ENCODE peak calls at places on chromosome 10, in nine cellular contexts. K is cardiac muscle cell, T is ascending aorta, U is fibroblast of lung, N is testis, L is HepG2, Q is MM.1S, J is GM23338, Z is uterus. W is an unnamed sample.

GRCh38 chr10:5465976-5466450 is 33.4 kb downstream of the CALML5 start:
- DNase-seq in K (no peak), T (no peak), U (no peak), N (no peak), L (no peak), Q (no peak), J (peak; percentile 28), Z (no peak), W (no peak)

GRCh38 chr10:43137701-43137970 is 609 bp upstream of the CSGALNACT2 start:
- DNase-seq in K (peak; percentile 78), T (no peak), U (peak; percentile 72), N (peak; percentile 60), L (peak; percentile 18), Q (peak; percentile 31), J (peak; percentile 67), Z (peak; percentile 56), W (no peak)

GRCh38 chr10:104485632-104486031 is 132.0 kb downstream of the CFAP58 start:
- DNase-seq in K (no peak), T (no peak), U (no peak), N (no peak), L (no peak), Q (no peak), J (peak; percentile 72), Z (no peak), W (no peak)

GRCh38 chr10:22833781-22834180 is 94.1 kb upstream of the ARMC3 start:
- DNase-seq in K (no peak), T (no peak), U (no peak), N (no peak), L (no peak), Q (no peak), J (no peak), Z (no peak), W (no peak)

GRCh38 chr10:51462076-51462779 is 237.2 kb downstream of the CSTF2T start:
- DNase-seq in K (no peak), T (no peak), U (peak; percentile 43), N (no peak), L (no peak), Q (no peak), J (no peak), Z (no peak), W (peak; percentile 62)

GRCh38 chr10:119701861-119702260 is 24.0 kb upstream of the INPP5F start:
- DNase-seq in K (no peak), T (no peak), U (peak; percentile 55), N (no peak), L (peak; percentile 15), Q (no peak), J (peak; percentile 20), Z (no peak), W (peak; percentile 57)

GRCh38 chr10:70115948-70116682 is 16.5 kb downstream of the AIFM2 start:
- DNase-seq in K (peak; percentile 79), T (no peak), U (peak; percentile 16), N (peak; percentile 75), L (peak; percentile 59), Q (peak; percentile 47), J (peak; percentile 84), Z (peak; percentile 60), W (peak; percentile 19)

GRCh38 chr10:110637558-110638053 is 6.5 kb upstream of the RBM20 start:
- DNase-seq in K (peak; percentile 42), T (no peak), U (no peak), N (no peak), L (no peak), Q (no peak), J (peak; percentile 56), Z (no peak), W (no peak)

GRCh38 chr10:31274310-31274709 is 44.7 kb upstream of the ZEB1 start:
- DNase-seq in K (no peak), T (no peak), U (no peak), N (no peak), L (no peak), Q (no peak), J (no peak), Z (no peak), W (peak; percentile 13)

GRCh38 chr10:23535381-23535780 is 96.5 kb downstream of the OTUD1 start:
- DNase-seq in K (no peak), T (no peak), U (no peak), N (no peak), L (no peak), Q (no peak), J (peak; percentile 11), Z (no peak), W (peak; percentile 21)

GRCh38 chr10:51023611-51024010 is 50.7 kb upstream of the PRKG1 start:
- DNase-seq in K (no peak), T (no peak), U (no peak), N (no peak), L (no peak), Q (no peak), J (no peak), Z (no peak), W (no peak)

GRCh38 chr10:104680467-104681401 is 39.6 kb downstream of the SORCS3 start:
- DNase-seq in K (peak; percentile 58), T (no peak), U (peak; percentile 3), N (peak; percentile 57), L (no peak), Q (no peak), J (peak; percentile 70), Z (no peak), W (peak; percentile 22)

GRCh38 chr10:21021843-21022594 is 124.9 kb upstream of the NEBL start:
- DNase-seq in K (peak; percentile 47), T (no peak), U (no peak), N (no peak), L (peak; percentile 44), Q (no peak), J (peak; percentile 66), Z (no peak), W (peak; percentile 19)
- TF ChIP-seq CTCF in K (peak; percentile 14), T (no peak), U (no peak), N (no peak), L (peak; percentile 26), Q (peak; percentile 42), J (peak; percentile 30), Z (no peak), W (peak; percentile 29)

DNA sequence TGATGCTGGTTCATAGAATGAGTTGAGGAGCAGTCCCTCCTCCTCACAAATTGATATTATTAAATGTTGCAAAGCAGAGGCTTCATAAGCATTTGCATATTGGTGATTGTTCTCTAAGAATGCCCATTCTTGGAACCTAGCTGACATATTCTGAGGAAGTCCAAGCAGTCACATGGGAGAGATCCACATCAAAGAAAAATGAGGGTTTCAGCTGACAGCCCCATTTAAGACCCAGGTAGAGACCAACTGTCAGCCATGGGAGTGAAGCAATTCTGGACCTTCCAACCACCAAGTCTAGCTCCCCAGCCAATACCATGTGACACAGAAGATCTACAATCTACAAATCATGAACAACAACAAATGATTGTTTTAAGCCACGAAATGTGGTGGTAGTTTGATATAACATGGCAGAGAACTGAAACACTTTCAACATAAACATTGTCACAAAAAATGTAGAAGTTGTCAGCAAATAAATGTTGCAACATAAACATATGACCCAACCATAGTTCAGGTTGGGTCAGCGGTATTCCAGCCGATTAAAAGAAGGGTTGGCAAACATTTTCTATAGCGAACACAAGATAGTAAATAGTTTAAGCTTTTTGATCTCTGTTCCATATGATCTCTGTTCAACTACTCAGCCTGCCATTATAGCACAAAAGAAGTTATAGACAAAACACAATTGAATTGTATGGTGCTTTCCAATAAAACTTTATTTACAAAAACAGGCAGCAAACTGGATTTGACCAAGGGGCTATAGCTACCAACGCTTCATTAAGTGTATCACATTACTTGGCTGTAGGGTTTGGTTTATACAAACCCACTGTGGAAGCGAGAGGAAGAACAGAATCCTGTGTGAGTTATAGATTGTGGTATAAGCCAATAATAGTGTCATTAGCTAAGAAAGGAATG is 41.4 kb upstream of the MPP7 start:
- DNase-seq in K (no peak), T (no peak), U (no peak), N (no peak), L (peak; percentile 37), Q (no peak), J (no peak), Z (no peak), W (no peak)
- H3K4me3 ChIP-seq in K (no peak overlapping the region), T (no peak overlapping the region), U (no peak overlapping the region), N (no peak overlapping the region), L (no peak overlapping the region), Q (no peak overlapping the region), J (no peak overlapping the region), Z (no peak overlapping the region), W (no peak overlapping the region)

DNA sequence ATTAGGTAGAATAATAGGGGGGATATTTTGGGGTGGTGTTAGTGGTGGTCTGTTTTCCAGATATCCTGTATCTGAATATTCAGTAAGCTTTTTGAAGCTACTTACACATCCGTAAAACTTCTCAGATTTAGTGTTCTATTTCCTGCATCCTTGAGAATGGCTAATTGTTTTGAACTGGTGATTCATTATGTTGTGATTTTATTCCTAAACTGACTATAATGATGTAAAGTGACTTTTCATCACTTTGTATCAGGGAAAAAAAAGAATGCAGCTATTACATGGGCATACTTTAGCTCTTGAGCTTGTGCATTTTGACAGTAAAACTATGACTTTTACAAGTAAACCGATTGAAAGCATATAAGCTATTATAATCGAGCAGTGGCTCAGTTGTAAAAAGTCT is 18.2 kb downstream of the WAC start:
- DNase-seq in K (no peak), T (no peak), U (no peak), N (no peak), L (no peak), Q (no peak), J (no peak), Z (no peak), W (peak; percentile 15)
- H3K36me3 ChIP-seq in K (peaks cover 32% of the 10 kb centered on the region), T (peaks cover 21% of the 10 kb centered on the region), U (peaks cover 1% of the 10 kb centered on the region), N (no peaks in the 10 kb centered on the region), L (peaks cover 53% of the 10 kb centered on the region), Q (peaks cover 6% of the 10 kb centered on the region), J (peaks cover 8% of the 10 kb centered on the region), Z (no peaks in the 10 kb centered on the region), W (peaks cover 1% of the 10 kb centered on the region)

GRCh38 chr10:108913300-108913699 is 1010.0 kb downstream of the XPNPEP1 start:
- DNase-seq in K (no peak), T (no peak), U (no peak), N (no peak), L (no peak), Q (no peak), J (peak; percentile 35), Z (no peak), W (peak; percentile 0)

GRCh38 chr10:108911814-108912541 is 1011.3 kb downstream of the XPNPEP1 start:
- DNase-seq in K (no peak), T (no peak), U (peak; percentile 75), N (peak; percentile 86), L (peak; percentile 3), Q (no peak), J (peak; percentile 97), Z (peak; percentile 61), W (peak; percentile 29)
- TF ChIP-seq CTCF in K (peak; percentile 66), T (no peak), U (peak; percentile 49), N (peak; percentile 44), L (peak; percentile 57), Q (no peak), J (peak; percentile 81), Z (peak; percentile 68), W (peak; percentile 65)

GRCh38 chr10:60138842-60139241 is 232.5 kb upstream of the CCDC6 start:
- DNase-seq in K (no peak), T (no peak), U (no peak), N (no peak), L (no peak), Q (no peak), J (peak; percentile 38), Z (no peak), W (no peak)
- H3K4me3 ChIP-seq in K (peak overlapping the region; percentile 63), T (no peak overlapping the region), U (no peak overlapping the region), N (no peak overlapping the region), L (no peak overlapping the region), Q (no peak overlapping the region), J (peak overlapping the region; percentile 48), Z (peak overlapping the region; percentile 34), W (no peak overlapping the region)

DNA sequence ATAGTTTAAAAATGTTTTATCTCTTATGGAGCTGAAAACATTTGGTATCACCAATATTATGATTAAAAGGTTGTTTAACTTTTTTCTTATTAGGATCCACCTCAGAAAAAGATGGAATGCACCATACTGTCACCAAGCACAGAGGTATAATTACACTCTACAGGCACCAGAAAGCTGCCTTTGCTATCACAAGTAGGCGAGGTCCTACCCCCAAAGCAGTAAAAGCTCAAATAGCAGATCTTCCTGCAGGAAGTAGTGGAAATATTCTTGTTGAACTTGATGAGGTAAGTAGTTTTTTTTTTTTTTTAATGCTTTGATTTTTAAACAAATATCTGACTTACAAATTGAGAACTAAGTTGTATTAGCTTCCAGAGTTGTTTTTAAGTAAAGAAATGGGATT is 68.5 kb downstream of the BTAF1 start:
- DNase-seq in K (no peak), T (no peak), U (no peak), N (no peak), L (no peak), Q (no peak), J (no peak), Z (no peak), W (no peak)
- H3K36me3 ChIP-seq in K (peaks cover 49% of the 10 kb centered on the region), T (peaks cover 30% of the 10 kb centered on the region), U (no peaks in the 10 kb centered on the region), N (no peaks in the 10 kb centered on the region), L (peaks cover 49% of the 10 kb centered on the region), Q (peaks cover 12% of the 10 kb centered on the region), J (peaks cover 38% of the 10 kb centered on the region), Z (no peaks in the 10 kb centered on the region), W (peaks cover 2% of the 10 kb centered on the region)

W was measured in bronchial epithelial cell.